ENCODE peak calls at places on chromosome 10, in nine cellular contexts. One of them, this sample, is unnamed.

GRCh38 chr10:100972115-100972903 is 3.0 kb downstream of the SEMA4G start:
- DNase-seq in hippocampal formation: no peak
- DNase-seq in left cardiac atrium: no peak
- DNase-seq in MG63: no peak
- DNase-seq in BJ: no peak
- DNase-seq in heart left ventricle: no peak
- DNase-seq in fibroblast of mammary gland: no peak
- DNase-seq in GF-D8: no peak
- DNase-seq in T-helper 1 cell: no peak
- DNase-seq in this sample: no peak

GRCh38 chr10:80320377-80320776 is 30.9 kb upstream of the MAT1A start:
- DNase-seq in GF-D8: no peak
- DNase-seq in heart left ventricle: no peak
- DNase-seq in T-helper 1 cell: no peak
- DNase-seq in left cardiac atrium: no peak
- DNase-seq in MG63: no peak
- DNase-seq in hippocampal formation: no peak
- DNase-seq in BJ: no peak
- DNase-seq in fibroblast of mammary gland: no peak
- DNase-seq in this sample: no peak

GRCh38 chr10:72276013-72276387 is 2.3 kb downstream of the DDIT4 start:
- DNase-seq in GF-D8: no peak
- DNase-seq in BJ: no peak
- DNase-seq in MG63: peak
- DNase-seq in fibroblast of mammary gland: peak
- DNase-seq in T-helper 1 cell: peak
- DNase-seq in hippocampal formation: no peak
- DNase-seq in left cardiac atrium: no peak
- DNase-seq in heart left ventricle: no peak
- DNase-seq in this sample: no peak

GRCh38 chr10:24306507-24306875 is 97.6 kb downstream of the KIAA1217 start:
- DNase-seq in MG63: no peak
- DNase-seq in hippocampal formation: no peak
- DNase-seq in heart left ventricle: no peak
- DNase-seq in fibroblast of mammary gland: no peak
- DNase-seq in T-helper 1 cell: no peak
- DNase-seq in GF-D8: no peak
- DNase-seq in left cardiac atrium: no peak
- DNase-seq in BJ: no peak
- DNase-seq in this sample: no peak

GRCh38 chr10:119872610-119872859 is at the start of gene MCMBP:
- DNase-seq in GF-D8: no peak
- DNase-seq in fibroblast of mammary gland: no peak
- DNase-seq in heart left ventricle: no peak
- DNase-seq in T-helper 1 cell: no peak
- DNase-seq in hippocampal formation: no peak
- DNase-seq in left cardiac atrium: no peak
- DNase-seq in MG63: no peak
- DNase-seq in BJ: no peak
- DNase-seq in this sample: no peak

GRCh38 chr10:78764846-78765430 is 303.8 kb upstream of the ZMIZ1 start:
- DNase-seq in MG63: no peak
- DNase-seq in BJ: no peak
- DNase-seq in left cardiac atrium: no peak
- DNase-seq in GF-D8: no peak
- DNase-seq in heart left ventricle: peak
- DNase-seq in hippocampal formation: no peak
- DNase-seq in T-helper 1 cell: no peak
- DNase-seq in fibroblast of mammary gland: no peak
- DNase-seq in this sample: no peak

GRCh38 chr10:75049316-75050285 is 61.9 kb upstream of the SAMD8 start:
- DNase-seq in MG63: no peak
- DNase-seq in heart left ventricle: no peak
- DNase-seq in GF-D8: no peak
- DNase-seq in left cardiac atrium: no peak
- DNase-seq in fibroblast of mammary gland: no peak
- DNase-seq in hippocampal formation: no peak
- DNase-seq in T-helper 1 cell: no peak
- DNase-seq in BJ: no peak
- DNase-seq in this sample: no peak

GRCh38 chr10:96509017-96509641 is 4.6 kb downstream of the TLL2 start:
- DNase-seq in fibroblast of mammary gland: peak
- DNase-seq in T-helper 1 cell: no peak
- DNase-seq in MG63: peak
- DNase-seq in GF-D8: no peak
- DNase-seq in BJ: peak
- DNase-seq in left cardiac atrium: no peak
- DNase-seq in heart left ventricle: no peak
- DNase-seq in hippocampal formation: no peak
- DNase-seq in this sample: no peak

GRCh38 chr10:124086787-124087671 is 6.4 kb downstream of the CHST15 start:
- DNase-seq in T-helper 1 cell: no peak
- DNase-seq in heart left ventricle: no peak
- DNase-seq in fibroblast of mammary gland: no peak
- DNase-seq in MG63: no peak
- DNase-seq in hippocampal formation: no peak
- DNase-seq in BJ: no peak
- DNase-seq in GF-D8: no peak
- DNase-seq in left cardiac atrium: no peak
- DNase-seq in this sample: no peak

GRCh38 chr10:21488954-21489446 is 36.5 kb downstream of the SKIDA1 start:
- DNase-seq in hippocampal formation: no peak
- DNase-seq in T-helper 1 cell: no peak
- DNase-seq in heart left ventricle: no peak
- DNase-seq in left cardiac atrium: no peak
- DNase-seq in fibroblast of mammary gland: no peak
- DNase-seq in MG63: no peak
- DNase-seq in GF-D8: no peak
- DNase-seq in BJ: no peak
- DNase-seq in this sample: no peak

GRCh38 chr10:19332304-19332703 is 283.7 kb downstream of the MALRD1 start:
- DNase-seq in left cardiac atrium: no peak
- DNase-seq in hippocampal formation: no peak
- DNase-seq in T-helper 1 cell: no peak
- DNase-seq in GF-D8: no peak
- DNase-seq in heart left ventricle: no peak
- DNase-seq in fibroblast of mammary gland: peak
- DNase-seq in MG63: no peak
- DNase-seq in BJ: no peak
- DNase-seq in this sample: no peak

GRCh38 chr10:125929613-125930012 is 33.2 kb downstream of the FANK1 start:
- DNase-seq in left cardiac atrium: no peak
- DNase-seq in T-helper 1 cell: no peak
- DNase-seq in GF-D8: no peak
- DNase-seq in heart left ventricle: no peak
- DNase-seq in BJ: no peak
- DNase-seq in hippocampal formation: no peak
- DNase-seq in fibroblast of mammary gland: no peak
- DNase-seq in MG63: no peak
- DNase-seq in this sample: no peak

GRCh38 chr10:14185501-14186045 is 145.2 kb downstream of the FRMD4A start:
- DNase-seq in MG63: peak
- DNase-seq in fibroblast of mammary gland: peak
- DNase-seq in T-helper 1 cell: peak
- DNase-seq in heart left ventricle: no peak
- DNase-seq in left cardiac atrium: no peak
- DNase-seq in BJ: no peak
- DNase-seq in GF-D8: peak
- DNase-seq in hippocampal formation: no peak
- DNase-seq in this sample: peak

GRCh38 chr10:120732067-120732466 is 119.1 kb upstream of the WDR11 start:
- DNase-seq in heart left ventricle: no peak
- DNase-seq in hippocampal formation: no peak
- DNase-seq in BJ: no peak
- DNase-seq in T-helper 1 cell: no peak
- DNase-seq in MG63: no peak
- DNase-seq in left cardiac atrium: no peak
- DNase-seq in fibroblast of mammary gland: no peak
- DNase-seq in GF-D8: no peak
- DNase-seq in this sample: no peak

GRCh38 chr10:70759769-70760168 is 25.4 kb downstream of the TBATA start:
- DNase-seq in left cardiac atrium: no peak
- DNase-seq in T-helper 1 cell: peak
- DNase-seq in MG63: no peak
- DNase-seq in BJ: no peak
- DNase-seq in heart left ventricle: peak
- DNase-seq in GF-D8: peak
- DNase-seq in fibroblast of mammary gland: peak
- DNase-seq in hippocampal formation: no peak
- DNase-seq in this sample: no peak

GRCh38 chr10:12235796-12236195 is 39.8 kb downstream of the CDC123 start:
- DNase-seq in fibroblast of mammary gland: no peak
- DNase-seq in T-helper 1 cell: no peak
- DNase-seq in heart left ventricle: no peak
- DNase-seq in BJ: no peak
- DNase-seq in left cardiac atrium: no peak
- DNase-seq in GF-D8: no peak
- DNase-seq in hippocampal formation: no peak
- DNase-seq in MG63: no peak
- DNase-seq in this sample: no peak

GRCh38 chr10:58217612-58218011 is 50.1 kb downstream of the IPMK start:
- DNase-seq in BJ: peak
- DNase-seq in heart left ventricle: no peak
- DNase-seq in fibroblast of mammary gland: no peak
- DNase-seq in MG63: no peak
- DNase-seq in hippocampal formation: no peak
- DNase-seq in left cardiac atrium: no peak
- DNase-seq in T-helper 1 cell: no peak
- DNase-seq in GF-D8: no peak
- DNase-seq in this sample: no peak

GRCh38 chr10:3735175-3735574 is 49.8 kb downstream of the KLF6 start:
- DNase-seq in BJ: no peak
- DNase-seq in MG63: no peak
- DNase-seq in fibroblast of mammary gland: no peak
- DNase-seq in GF-D8: no peak
- DNase-seq in T-helper 1 cell: no peak
- DNase-seq in hippocampal formation: no peak
- DNase-seq in left cardiac atrium: no peak
- DNase-seq in heart left ventricle: no peak
- DNase-seq in this sample: no peak

GRCh38 chr10:101060951-101061813 is 607 bp upstream of the KAZALD1 start:
- DNase-seq in T-helper 1 cell: peak
- DNase-seq in heart left ventricle: peak
- DNase-seq in MG63: peak
- DNase-seq in hippocampal formation: peak
- DNase-seq in BJ: no peak
- DNase-seq in GF-D8: peak
- DNase-seq in left cardiac atrium: peak
- DNase-seq in fibroblast of mammary gland: peak
- DNase-seq in this sample: peak

GRCh38 chr10:12349628-12350166 is 350 bp downstream of the CAMK1D start:
- DNase-seq in MG63: peak
- DNase-seq in heart left ventricle: no peak
- DNase-seq in left cardiac atrium: no peak
- DNase-seq in GF-D8: peak
- DNase-seq in T-helper 1 cell: no peak
- DNase-seq in hippocampal formation: no peak
- DNase-seq in BJ: no peak
- DNase-seq in fibroblast of mammary gland: no peak
- DNase-seq in this sample: no peak

GRCh38 chr10:62735464-62736188 is 68.9 kb upstream of the ADO start:
- DNase-seq in hippocampal formation: no peak
- DNase-seq in MG63: peak
- DNase-seq in heart left ventricle: no peak
- DNase-seq in fibroblast of mammary gland: peak
- DNase-seq in left cardiac atrium: no peak
- DNase-seq in T-helper 1 cell: peak
- DNase-seq in GF-D8: no peak
- DNase-seq in BJ: no peak
- DNase-seq in this sample: no peak

GRCh38 chr10:71965623-71966022 is 1.4 kb downstream of the CHST3 start:
- DNase-seq in heart left ventricle: no peak
- DNase-seq in left cardiac atrium: no peak
- DNase-seq in hippocampal formation: no peak
- DNase-seq in GF-D8: no peak
- DNase-seq in fibroblast of mammary gland: no peak
- DNase-seq in BJ: no peak
- DNase-seq in T-helper 1 cell: no peak
- DNase-seq in MG63: no peak
- DNase-seq in this sample: no peak

GRCh38 chr10:44647877-44648542 is 263.1 kb upstream of the CXCL12 start:
- DNase-seq in GF-D8: no peak
- DNase-seq in fibroblast of mammary gland: peak
- DNase-seq in MG63: peak
- DNase-seq in BJ: peak
- DNase-seq in T-helper 1 cell: no peak
- DNase-seq in left cardiac atrium: peak
- DNase-seq in heart left ventricle: no peak
- DNase-seq in hippocampal formation: no peak
- DNase-seq in this sample: no peak

GRCh38 chr10:106608101-106608500 is 556.4 kb downstream of the SORCS1 start:
- DNase-seq in fibroblast of mammary gland: peak
- DNase-seq in left cardiac atrium: no peak
- DNase-seq in GF-D8: no peak
- DNase-seq in T-helper 1 cell: no peak
- DNase-seq in hippocampal formation: no peak
- DNase-seq in MG63: no peak
- DNase-seq in heart left ventricle: no peak
- DNase-seq in BJ: no peak
- DNase-seq in this sample: no peak

GRCh38 chr10:75038335-75038734 is 73.1 kb upstream of the SAMD8 start:
- DNase-seq in BJ: no peak
- DNase-seq in left cardiac atrium: peak
- DNase-seq in heart left ventricle: peak
- DNase-seq in hippocampal formation: no peak
- DNase-seq in GF-D8: no peak
- DNase-seq in MG63: no peak
- DNase-seq in T-helper 1 cell: no peak
- DNase-seq in fibroblast of mammary gland: peak
- DNase-seq in this sample: no peak

GRCh38 chr10:125144693-125145623 is 15.4 kb downstream of the CTBP2 start:
- DNase-seq in left cardiac atrium: peak
- DNase-seq in T-helper 1 cell: no peak
- DNase-seq in hippocampal formation: peak
- DNase-seq in BJ: no peak
- DNase-seq in fibroblast of mammary gland: peak
- DNase-seq in MG63: peak
- DNase-seq in GF-D8: no peak
- DNase-seq in heart left ventricle: no peak
- DNase-seq in this sample: no peak

GRCh38 chr10:3811331-3811870 is 26.4 kb upstream of the KLF6 start:
- DNase-seq in BJ: no peak
- DNase-seq in fibroblast of mammary gland: peak
- DNase-seq in hippocampal formation: no peak
- DNase-seq in GF-D8: no peak
- DNase-seq in left cardiac atrium: no peak
- DNase-seq in heart left ventricle: no peak
- DNase-seq in MG63: peak
- DNase-seq in T-helper 1 cell: peak
- DNase-seq in this sample: no peak

GRCh38 chr10:62467509-62467908 is 93.3 kb downstream of the ZNF365 start:
- DNase-seq in left cardiac atrium: no peak
- DNase-seq in MG63: no peak
- DNase-seq in fibroblast of mammary gland: peak
- DNase-seq in hippocampal formation: no peak
- DNase-seq in heart left ventricle: no peak
- DNase-seq in BJ: no peak
- DNase-seq in T-helper 1 cell: no peak
- DNase-seq in GF-D8: no peak
- DNase-seq in this sample: no peak

GRCh38 chr10:32153931-32154330 is 97.7 kb upstream of the KIF5B start:
- DNase-seq in left cardiac atrium: no peak
- DNase-seq in BJ: no peak
- DNase-seq in hippocampal formation: no peak
- DNase-seq in heart left ventricle: no peak
- DNase-seq in GF-D8: no peak
- DNase-seq in T-helper 1 cell: no peak
- DNase-seq in fibroblast of mammary gland: peak
- DNase-seq in MG63: no peak
- DNase-seq in this sample: no peak

GRCh38 chr10:52004342-52004949 is 305.1 kb upstream of the CSTF2T start:
- DNase-seq in MG63: no peak
- DNase-seq in left cardiac atrium: no peak
- DNase-seq in GF-D8: no peak
- DNase-seq in heart left ventricle: no peak
- DNase-seq in hippocampal formation: peak
- DNase-seq in T-helper 1 cell: peak
- DNase-seq in BJ: no peak
- DNase-seq in fibroblast of mammary gland: peak
- DNase-seq in this sample: no peak

GRCh38 chr10:129792864-129793263 is 171.2 kb downstream of the EBF3 start:
- DNase-seq in left cardiac atrium: no peak
- DNase-seq in heart left ventricle: no peak
- DNase-seq in hippocampal formation: no peak
- DNase-seq in GF-D8: no peak
- DNase-seq in BJ: no peak
- DNase-seq in fibroblast of mammary gland: no peak
- DNase-seq in MG63: no peak
- DNase-seq in T-helper 1 cell: no peak
- DNase-seq in this sample: no peak